ENCODE peak calls at places on chromosomes 2 and 18, in seven cellular contexts. G is stimulated activated CD4-positive, alpha-beta T cell treated with anti-CD3 and anti-CD28 coated beads, Interleukin-4, amount 100 ng/mL, for 1 hour; B is left cardiac atrium; I is fibroblast of mammary gland; V is OCI-LY7; E is B cell; A is hepatocyte. H is an unnamed sample.

GRCh38 chr2:16034151-16034974 is 94.0 kb downstream of the MYCN start:
- DNase-seq in G (no peak), B (no peak), I (no peak), V (no peak), E (no peak), A (no peak), H (peak)

GRCh38 chr18:68874361-68874760 is 76.5 kb downstream of the CCDC102B start:
- DNase-seq in G (no peak), B (no peak), I (peak), V (no peak), E (no peak), A (no peak), H (no peak)

GRCh38 chr18:28778706-28779105 is 601.8 kb upstream of the CDH2 start:
- DNase-seq in G (no peak), B (no peak), I (no peak), V (no peak), E (no peak), A (no peak), H (no peak)

GRCh38 chr2:190477563-190478454 is 56.7 kb downstream of the NEMP2 start:
- DNase-seq in G (no peak), B (no peak), I (no peak), V (no peak), E (no peak), A (peak), H (no peak)

GRCh38 chr2:105873281-105873680 is 128.6 kb downstream of the NCK2 start:
- DNase-seq in G (no peak), B (no peak), I (peak), V (no peak), E (no peak), A (no peak), H (no peak)

GRCh38 chr2:191217580-191217979 is 27.6 kb upstream of the MYO1B start:
- DNase-seq in G (no peak), B (no peak), I (peak), V (no peak), E (no peak), A (peak), H (no peak)

GRCh38 chr2:76447294-76447693 is 736.6 kb upstream of the GCFC2 start:
- DNase-seq in G (no peak), B (no peak), I (no peak), V (no peak), E (no peak), A (no peak), H (no peak)

GRCh38 chr2:30022444-30023071 is 101.2 kb upstream of the ALK start:
- DNase-seq in G (no peak), B (no peak), I (no peak), V (peak), E (no peak), A (no peak), H (no peak)

GRCh38 chr2:28357948-28358667 is 34.5 kb upstream of the FOSL2 start:
- DNase-seq in G (no peak), B (no peak), I (no peak), V (no peak), E (no peak), A (no peak), H (no peak)

H was measured in H1.